ENCODE peak calls at places on chromosome 15, in five cellular contexts. Y, A, G, X and M are unnamed samples.

GRCh38 chr15:30023798-30024295 is 58.9 kb upstream of the GOLGA8J start:
- DNase-seq in Y (peak; percentile 63), A (no peak), G (no peak), X (no peak), M (no peak)

GRCh38 chr15:24054547-24055245 is 367.6 kb upstream of the NDN start:
- DNase-seq in Y (no peak), A (no peak), G (no peak), X (no peak), M (peak; percentile 53)

GRCh38 chr15:31461375-31461774 is 134.7 kb downstream of the KLF13 start:
- DNase-seq in Y (no peak), A (no peak), G (no peak), X (no peak), M (no peak)

GRCh38 chr15:85580914-85581313 is 200.5 kb downstream of the AKAP13 start:
- DNase-seq in Y (no peak), A (no peak), G (no peak), X (no peak), M (peak; percentile 85)

GRCh38 chr15:80301472-80301871 is 49.5 kb upstream of the CTXND1 start:
- DNase-seq in Y (no peak), A (no peak), G (no peak), X (no peak), M (no peak)

GRCh38 chr15:31840849-31841476 is 189.4 kb upstream of the CHRNA7 start:
- DNase-seq in Y (no peak), A (no peak), G (no peak), X (no peak), M (no peak)

GRCh38 chr15:25372298-25372697 is 66.5 kb downstream of the UBE3A start:
- DNase-seq in Y (peak; percentile 62), A (no peak), G (no peak), X (no peak), M (no peak)

GRCh38 chr15:90851114-90851513 is 17.3 kb upstream of the FURIN start:
- DNase-seq in Y (no peak), A (no peak), G (no peak), X (no peak), M (no peak)

GRCh38 chr15:81054236-81054635 is 53.5 kb downstream of the TLNRD1 start:
- DNase-seq in Y (peak; percentile 33), A (no peak), G (no peak), X (no peak), M (no peak)

GRCh38 chr15:68843425-68844311 is 23.0 kb upstream of the ANP32A start:
- DNase-seq in Y (peak; percentile 27), A (no peak), G (no peak), X (peak; percentile 68), M (peak; percentile 37)

GRCh38 chr15:90465140-90465929 is 64.4 kb upstream of the CRTC3 start:
- DNase-seq in Y (peak; percentile 77), A (no peak), G (no peak), X (no peak), M (no peak)

GRCh38 chr15:41655716-41656115 is 4.5 kb upstream of the MGA start:
- DNase-seq in Y (no peak), A (no peak), G (no peak), X (no peak), M (no peak)

GRCh38 chr15:73746883-73747282 is 6.3 kb downstream of the INSYN1 start:
- DNase-seq in Y (peak; percentile 46), A (no peak), G (no peak), X (no peak), M (no peak)

GRCh38 chr15:40054746-40055575 is 16.0 kb upstream of the SRP14 start:
- DNase-seq in Y (no peak), A (no peak), G (no peak), X (peak; percentile 87), M (peak; percentile 81)

GRCh38 chr15:99997112-99997651 is 263.9 kb upstream of the LYSMD4 start:
- DNase-seq in Y (no peak), A (no peak), G (no peak), X (peak; percentile 59), M (no peak)

GRCh38 chr15:27418729-27419128 is 447.7 kb downstream of the GABRG3 start:
- DNase-seq in Y (no peak), A (no peak), G (no peak), X (no peak), M (no peak)

GRCh38 chr15:29233566-29233965 is 36.1 kb downstream of the NSMCE3 start:
- DNase-seq in Y (no peak), A (no peak), G (no peak), X (no peak), M (no peak)

GRCh38 chr15:78104566-78105500 is 12.5 kb downstream of the SH2D7 start:
- DNase-seq in Y (no peak), A (no peak), G (no peak), X (no peak), M (no peak)

GRCh38 chr15:100041380-100041779 is 300.4 kb downstream of the ADAMTS17 start:
- DNase-seq in Y (no peak), A (no peak), G (no peak), X (no peak), M (no peak)

GRCh38 chr15:59453474-59454215 is 15.7 kb downstream of the FAM81A start:
- DNase-seq in Y (no peak), A (no peak), G (no peak), X (no peak), M (no peak)

DNA sequence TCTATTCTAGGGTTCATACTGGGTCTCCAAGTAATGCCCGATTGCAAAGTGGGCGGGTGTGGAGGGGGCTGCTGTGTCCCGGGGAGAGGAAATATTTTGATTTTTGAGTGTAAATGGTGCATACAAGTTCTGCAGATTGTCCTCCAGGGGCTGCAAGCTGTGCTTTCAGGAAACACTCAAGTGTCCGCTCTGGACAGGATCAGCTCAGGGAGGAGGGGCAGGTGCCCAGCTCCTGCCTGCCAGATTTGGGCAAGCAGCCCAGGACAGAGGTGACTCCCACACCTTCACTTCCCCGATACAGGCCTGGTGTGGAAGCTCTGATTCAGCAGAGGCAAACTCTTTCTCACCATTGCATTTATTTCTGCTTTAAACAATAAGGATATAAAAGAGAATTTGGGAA is 142.7 kb downstream of the ALDH1A2 start:
- DNase-seq in Y (peak; percentile 55), A (peak; percentile 37), G (no peak), X (peak; percentile 92), M (peak; percentile 83)
- H3K9me3 ChIP-seq in Y (no peaks in the 10 kb centered on the region), A (no peaks in the 10 kb centered on the region), G (no peaks in the 10 kb centered on the region), X (no peaks in the 10 kb centered on the region), M (no peaks in the 10 kb centered on the region)

DNA sequence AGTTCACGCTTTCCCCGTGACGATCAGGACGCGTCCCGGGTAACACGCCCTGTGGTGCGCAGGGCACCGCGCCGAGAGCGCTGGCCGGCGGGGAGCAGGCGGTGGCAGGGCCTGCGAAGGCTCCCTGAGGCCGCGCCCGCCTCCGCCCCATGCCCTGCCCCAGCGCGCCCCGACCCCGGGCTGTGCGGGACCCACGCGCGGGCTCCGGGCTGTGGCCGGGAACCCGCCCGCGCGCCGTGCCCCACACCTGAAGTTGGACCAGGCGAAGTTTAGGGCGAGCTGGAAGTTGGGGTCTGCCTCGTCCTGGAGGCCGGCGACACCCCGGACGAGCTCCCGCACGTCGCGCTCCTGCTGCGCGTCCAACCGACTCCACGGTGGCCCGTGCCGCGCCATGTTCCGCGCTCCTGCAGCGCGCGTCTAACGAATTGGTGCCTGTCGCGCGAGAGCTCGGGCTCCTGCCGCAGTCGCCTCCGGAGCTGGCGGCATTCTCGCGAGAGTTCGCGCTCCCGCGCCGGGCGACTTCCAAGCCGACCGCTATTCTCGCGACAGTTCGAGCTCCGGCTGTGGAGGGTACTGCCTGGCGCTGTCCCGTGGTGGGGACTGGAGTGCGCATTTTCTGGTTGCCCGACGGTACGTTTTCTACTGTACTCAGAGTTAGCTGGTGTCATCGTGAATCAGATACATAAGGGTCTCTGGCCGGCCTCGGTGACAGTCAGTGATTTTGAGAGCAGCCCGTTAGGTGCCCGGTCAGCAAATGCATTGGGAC is at the start of gene TUBGCP5:
- DNase-seq in Y (peak; percentile 99), A (peak; percentile 98), G (peak; percentile 82), X (peak; percentile 99), M (peak; percentile 99)
- TF ChIP-seq CTCF in Y (no peak), A (peak; percentile 43), G (peak; percentile 55), X (peak; percentile 46), M (peak; percentile 21)

GRCh38 chr15:89317188-89317720 is 17.4 kb downstream of the POLG start:
- DNase-seq in Y (no peak), A (no peak), G (no peak), X (no peak), M (no peak)
- H3K36me3 ChIP-seq in Y (peaks cover 51% of the 10 kb centered on the region), A (peaks cover 77% of the 10 kb centered on the region), G (peaks cover 66% of the 10 kb centered on the region), X (peaks cover 42% of the 10 kb centered on the region), M (peaks cover 22% of the 10 kb centered on the region)

GRCh38 chr15:65354835-65355172 is 23.0 kb downstream of the IGDCC3 start:
- DNase-seq in Y (no peak), A (no peak), G (no peak), X (peak; percentile 60), M (no peak)
- H3K9me3 ChIP-seq in Y (no peaks in the 10 kb centered on the region), A (no peaks in the 10 kb centered on the region), G (no peaks in the 10 kb centered on the region), X (no peaks in the 10 kb centered on the region), M (peaks cover 4% of the 10 kb centered on the region)

GRCh38 chr15:93089855-93090305 is 869 bp upstream of the RGMA start:
- DNase-seq in Y (no peak), A (peak; percentile 49), G (no peak), X (no peak), M (no peak)
- TF ChIP-seq CTCF in Y (no peak), A (no peak), G (no peak), X (no peak), M (no peak)